ENCODE peak calls at places on chromosomes 11 and 22, in seven cellular contexts. E is HepG2, H is SK-N-SH, B is IMR-90, M is A549, U is GM12878, D is K562. K is an unnamed sample.
A peak's percentile ranks its signal among the peaks of the same experiment; 100 is the strongest.

GRCh38 chr11:126723665-126724045 is 276.9 kb downstream of the KIRREL3 start:
- DNase-seq in E (no peak), H (no peak), B (peak; percentile 55), M (no peak), U (no peak), D (no peak), K (no peak)

GRCh38 chr22:38963872-38964271 is 6.5 kb downstream of the APOBEC3A start:
- DNase-seq in E (peak; percentile 68), H (no peak), B (no peak), M (no peak), U (no peak), D (peak; percentile 23), K (no peak)

GRCh38 chr11:10935015-10935564 is 77.2 kb upstream of the ZBED5 start:
- DNase-seq in E (no peak), H (no peak), B (no peak), M (no peak), U (no peak), D (no peak), K (no peak)

GRCh38 chr11:73236205-73236765 is 18.2 kb downstream of the P2RY2 start:
- DNase-seq in E (no peak), H (no peak), B (no peak), M (no peak), U (no peak), D (no peak), K (no peak)

GRCh38 chr11:63901660-63902059 is 15.3 kb downstream of the RCOR2 start:
- DNase-seq in E (no peak), H (peak; percentile 45), B (peak; percentile 30), M (no peak), U (no peak), D (no peak), K (no peak)

GRCh38 chr11:130772266-130773227 is 143.7 kb downstream of the SNX19 start:
- DNase-seq in E (no peak), H (no peak), B (peak; percentile 97), M (no peak), U (no peak), D (no peak), K (no peak)

GRCh38 chr11:350723-351255 is 18.5 kb upstream of the B4GALNT4 start:
- DNase-seq in E (no peak), H (no peak), B (no peak), M (no peak), U (peak; percentile 78), D (peak; percentile 84), K (no peak)

GRCh38 chr11:28537822-28538221 is 429.6 kb downstream of the METTL15 start:
- DNase-seq in E (no peak), H (no peak), B (peak; percentile 65), M (no peak), U (no peak), D (no peak), K (no peak)

GRCh38 chr11:122165972-122166371 is 50.0 kb upstream of the BLID start:
- DNase-seq in E (no peak), H (no peak), B (no peak), M (no peak), U (no peak), D (no peak), K (no peak)

GRCh38 chr11:111454561-111455192 is 57.5 kb downstream of the BTG4 start:
- DNase-seq in E (peak; percentile 42), H (peak; percentile 78), B (peak; percentile 73), M (peak; percentile 59), U (no peak), D (peak; percentile 65), K (peak; percentile 88)

DNA sequence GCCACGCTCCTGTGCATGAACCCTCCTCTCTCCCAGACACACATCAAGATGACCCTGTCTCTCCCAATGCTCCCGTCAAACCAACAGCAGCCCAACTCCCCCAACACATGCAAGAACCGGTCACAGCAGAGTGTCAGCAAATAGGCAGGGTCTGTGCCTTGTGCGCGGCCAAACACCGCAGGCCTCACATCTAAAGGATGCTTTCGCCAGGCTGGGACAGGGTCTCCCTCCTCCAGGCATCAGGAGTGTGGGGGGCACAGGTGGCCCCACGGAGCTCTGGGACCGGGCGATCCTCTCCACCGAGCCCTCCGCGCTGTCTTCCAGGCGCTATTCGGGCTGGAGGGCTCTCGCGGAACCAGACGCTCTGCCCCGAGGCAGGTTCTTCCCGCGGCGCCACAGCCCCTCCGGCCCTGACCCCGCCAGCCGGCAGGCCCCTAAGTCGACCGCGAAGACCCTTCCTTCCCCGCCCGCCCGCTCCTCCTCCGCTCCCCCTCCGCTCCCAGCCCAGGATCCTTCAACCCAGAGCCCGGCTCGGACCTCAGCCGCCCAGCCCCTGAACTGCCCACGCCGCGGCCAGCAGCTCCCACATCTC is 437 bp downstream of the SERGEF start:
- DNase-seq in E (peak; percentile 45), H (peak; percentile 57), B (peak; percentile 13), M (peak; percentile 18), U (no peak), D (peak; percentile 62), K (no peak)
- TF ChIP-seq RFX5 in E (no peak), H (no peak), B (no peak), M (no peak), U (no peak), D (no peak), K (no peak)

GRCh38 chr22:49259870-49260615 is 567.6 kb downstream of the BRD1 start:
- DNase-seq in E (no peak), H (no peak), B (no peak), M (no peak), U (no peak), D (no peak), K (no peak)

GRCh38 chr22:49255154-49255553 is 572.5 kb downstream of the BRD1 start:
- DNase-seq in E (no peak), H (no peak), B (no peak), M (no peak), U (no peak), D (no peak), K (no peak)

GRCh38 chr22:49255741-49256318 is 571.8 kb downstream of the BRD1 start:
- DNase-seq in E (no peak), H (no peak), B (no peak), M (no peak), U (no peak), D (no peak), K (no peak)

GRCh38 chr22:49258107-49259010 is 569.3 kb downstream of the BRD1 start:
- DNase-seq in E (no peak), H (no peak), B (no peak), M (no peak), U (no peak), D (no peak), K (no peak)

GRCh38 chr22:49257551-49257951 is 570.1 kb downstream of the BRD1 start:
- DNase-seq in E (no peak), H (no peak), B (no peak), M (no peak), U (no peak), D (no peak), K (no peak)
- TF ChIP-seq RFX5 in E (no peak), H (no peak), B (no peak), M (no peak), U (no peak), D (no peak), K (no peak)

GRCh38 chr11:76664578-76665061 is 5.9 kb downstream of the LRRC32 start:
- DNase-seq in E (no peak), H (peak; percentile 10), B (no peak), M (no peak), U (no peak), D (peak; percentile 54), K (no peak)

GRCh38 chr11:76663912-76664440 is 6.6 kb downstream of the LRRC32 start:
- DNase-seq in E (no peak), H (peak; percentile 14), B (no peak), M (no peak), U (no peak), D (no peak), K (no peak)

GRCh38 chr11:76662656-76663460 is 7.7 kb downstream of the LRRC32 start:
- DNase-seq in E (no peak), H (no peak), B (no peak), M (no peak), U (no peak), D (no peak), K (no peak)

GRCh38 chr11:76661835-76662434 is 8.6 kb downstream of the LRRC32 start:
- DNase-seq in E (no peak), H (no peak), B (no peak), M (no peak), U (no peak), D (no peak), K (no peak)

GRCh38 chr11:76663461-76663760 is 7.1 kb downstream of the LRRC32 start:
- DNase-seq in E (no peak), H (peak; percentile 15), B (no peak), M (no peak), U (no peak), D (no peak), K (no peak)
- TF ChIP-seq RFX5 in E (no peak), H (no peak), B (no peak), M (no peak), U (no peak), D (no peak), K (no peak)

GRCh38 chr22:35728639-35729308 is 11.1 kb downstream of the APOL5 start:
- DNase-seq in E (no peak), H (no peak), B (no peak), M (no peak), U (no peak), D (no peak), K (no peak)
- TF ChIP-seq RFX5 in E (no peak), H (no peak), B (no peak), M (no peak), U (no peak), D (no peak), K (no peak)

GRCh38 chr11:90803781-90804180 is 580.9 kb upstream of the CHORDC1 start:
- DNase-seq in E (no peak), H (no peak), B (no peak), M (no peak), U (no peak), D (no peak), K (no peak)

GRCh38 chr11:90809581-90809980 is 586.7 kb upstream of the CHORDC1 start:
- DNase-seq in E (no peak), H (no peak), B (no peak), M (no peak), U (no peak), D (no peak), K (no peak)

GRCh38 chr11:90803366-90803765 is 580.5 kb upstream of the CHORDC1 start:
- DNase-seq in E (no peak), H (no peak), B (no peak), M (no peak), U (no peak), D (no peak), K (no peak)

GRCh38 chr11:90805172-90805571 is 582.3 kb upstream of the CHORDC1 start:
- DNase-seq in E (peak; percentile 6), H (no peak), B (no peak), M (no peak), U (no peak), D (no peak), K (no peak)
- TF ChIP-seq RFX5 in E (no peak), H (no peak), B (no peak), M (no peak), U (no peak), D (no peak), K (no peak)

DNA sequence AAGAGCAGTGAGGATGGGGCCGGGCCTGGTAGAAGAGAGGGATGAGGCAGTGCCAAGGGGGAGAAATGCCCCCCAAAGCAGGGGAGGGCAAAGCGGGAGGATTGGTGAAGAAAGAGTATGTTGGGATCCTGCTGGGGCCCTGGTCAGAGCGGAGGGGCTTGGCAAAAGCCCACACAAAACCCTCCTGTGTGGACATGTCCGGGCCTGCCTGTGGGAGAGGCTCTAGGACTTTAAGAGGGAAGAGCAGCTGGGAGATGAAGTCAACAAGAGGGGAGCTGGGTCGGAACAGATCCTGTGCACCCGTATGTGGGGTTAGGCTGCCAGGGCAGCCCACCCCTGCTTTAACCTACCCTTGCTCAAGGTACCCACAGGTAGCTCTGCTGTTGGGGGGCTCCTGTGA is 25.8 kb downstream of the ART5 start:
- DNase-seq in E (no peak), H (no peak), B (no peak), M (no peak), U (no peak), D (no peak), K (no peak)
- TF ChIP-seq RFX5 in E (no peak), H (no peak), B (no peak), M (no peak), U (no peak), D (no peak), K (no peak)